ENCODE peak calls at places on chromosomes 3 and 15, in eight cellular contexts. Q is heart right ventricle, I is OCI-LY7, R is sigmoid colon, T is stomach, P is SJSA1, Z is spleen, K is thoracic aorta. F is an unnamed sample.

GRCh38 chr3:174270841-174271240 is 588.3 kb upstream of the NAALADL2 start:
- DNase-seq in Z (no peak), R (no peak), T (no peak), I (no peak), Q (no peak), K (no peak), P (no peak), F (no peak)

GRCh38 chr3:54122046-54122801 is at the start of gene CACNA2D3:
- DNase-seq in P (no peak), T (peak; percentile 46), I (no peak), K (no peak), R (peak; percentile 82), Q (peak; percentile 56), Z (no peak), F (no peak)

GRCh38 chr3:146504546-146505197 is 35.3 kb upstream of the PLSCR2 start:
- DNase-seq in Z (no peak), K (no peak), P (peak; percentile 18), R (no peak), Q (no peak), T (no peak), I (no peak), F (no peak)

GRCh38 chr15:61364871-61365270 is 135.8 kb upstream of the RORA start:
- DNase-seq in Z (no peak), R (no peak), K (no peak), T (no peak), P (no peak), I (no peak), Q (no peak), F (no peak)

GRCh38 chr3:197713477-197713822 is 23.3 kb downstream of the RUBCN start:
- DNase-seq in Z (no peak), T (no peak), K (no peak), Q (peak; percentile 52), R (no peak), P (no peak), I (no peak), F (no peak)

GRCh38 chr3:4550957-4551754 is 58.0 kb downstream of the ITPR1 start:
- DNase-seq in T (no peak), Z (no peak), P (no peak), K (no peak), I (no peak), R (peak; percentile 70), Q (peak; percentile 23), F (no peak)

GRCh38 chr3:46922871-46923558 is 45.5 kb downstream of the PTH1R start:
- DNase-seq in P (no peak), Z (peak; percentile 74), I (no peak), K (no peak), R (peak; percentile 53), T (no peak), Q (no peak), F (no peak)

GRCh38 chr3:134348524-134348923 is 25.7 kb downstream of the AMOTL2 start:
- DNase-seq in P (peak; percentile 18), T (peak; percentile 65), R (peak; percentile 54), Z (peak; percentile 56), K (peak; percentile 79), I (no peak), Q (no peak), F (peak; percentile 79)

GRCh38 chr15:82768414-82769081 is 37.3 kb downstream of the FSD2 start:
- DNase-seq in Z (no peak), T (no peak), K (no peak), I (no peak), R (no peak), P (no peak), Q (no peak), F (no peak)

GRCh38 chr15:48402778-48403177 is 71.5 kb downstream of the DUT start:
- DNase-seq in K (no peak), T (no peak), Z (no peak), Q (no peak), R (no peak), I (no peak), P (no peak), F (no peak)

GRCh38 chr15:70043590-70043989 is 54.1 kb downstream of the TLE3 start:
- DNase-seq in Z (no peak), Q (no peak), P (no peak), R (no peak), K (no peak), I (no peak), T (no peak), F (no peak)

GRCh38 chr3:27756877-27757276 is 34.8 kb upstream of the EOMES start:
- DNase-seq in R (no peak), K (no peak), I (no peak), Q (no peak), P (no peak), T (no peak), Z (no peak), F (no peak)

GRCh38 chr15:47384316-47384715 is 333.0 kb upstream of the SEMA6D start:
- DNase-seq in K (no peak), I (no peak), P (no peak), R (no peak), Q (peak; percentile 5), T (no peak), Z (no peak), F (peak; percentile 70)

GRCh38 chr3:29144807-29145206 is 136.1 kb upstream of the RBMS3 start:
- DNase-seq in Z (no peak), R (peak; percentile 71), K (no peak), T (no peak), I (no peak), P (peak; percentile 42), Q (peak; percentile 62), F (no peak)

GRCh38 chr3:24343084-24343783 is 151.4 kb downstream of the THRB start:
- DNase-seq in K (no peak), R (no peak), Q (no peak), I (no peak), T (no peak), P (peak; percentile 59), Z (no peak), F (no peak)

GRCh38 chr3:119580148-119580760 is 962 bp downstream of the ADPRH start:
- DNase-seq in K (no peak), Q (peak; percentile 58), R (peak; percentile 68), P (peak; percentile 50), T (no peak), Z (peak; percentile 87), I (peak; percentile 28), F (no peak)

GRCh38 chr3:31858439-31858838 is 122.6 kb downstream of the OSBPL10 start:
- DNase-seq in Z (no peak), R (no peak), P (no peak), T (no peak), Q (no peak), K (no peak), I (peak; percentile 74), F (no peak)

GRCh38 chr15:36544518-36545383 is 34.7 kb upstream of the CDIN1 start:
- DNase-seq in T (no peak), Z (no peak), I (no peak), Q (no peak), R (no peak), P (no peak), K (no peak), F (no peak)

GRCh38 chr15:51878446-51879386 is 49.3 kb downstream of the TMOD3 start:
- DNase-seq in K (no peak), Q (no peak), R (no peak), Z (no peak), I (no peak), T (no peak), P (peak; percentile 65), F (no peak)

DNA sequence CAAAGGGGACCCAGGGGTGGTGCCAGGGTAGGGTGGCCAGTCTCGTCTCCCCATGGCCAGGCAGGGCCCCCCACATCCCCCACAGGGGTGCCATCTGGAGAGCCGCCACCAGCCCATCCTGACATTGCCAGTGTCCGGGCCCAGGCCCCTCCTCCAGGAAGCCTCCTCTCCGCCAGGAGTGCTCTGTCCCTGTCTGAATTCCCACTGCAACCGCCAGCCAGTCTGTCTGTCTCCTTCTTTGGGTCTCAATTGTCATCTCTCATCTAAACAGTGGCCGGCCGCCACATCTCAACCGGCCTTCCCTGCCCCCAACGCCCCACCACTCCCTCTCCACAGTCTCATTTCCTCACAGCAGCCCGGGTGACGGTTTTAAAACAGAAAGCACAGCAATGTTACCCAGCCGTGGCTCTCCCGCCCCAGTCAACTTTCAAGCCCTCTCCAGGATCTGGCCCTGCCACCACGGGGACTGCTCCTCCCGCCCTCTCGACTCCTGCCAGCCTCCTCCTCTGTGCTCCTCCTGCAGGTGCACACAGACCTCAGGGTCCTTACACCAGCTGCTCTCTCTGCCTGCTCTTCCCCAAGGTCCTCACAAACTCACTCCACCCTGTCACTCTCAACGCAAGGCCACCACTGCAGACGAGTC is 57.0 kb downstream of the IQSEC1 start:
- DNase-seq in Z (peak; percentile 93), P (no peak), T (peak; percentile 57), Q (peak; percentile 76), K (no peak), I (peak; percentile 92), R (peak; percentile 81), F (peak; percentile 80)
- H3K27ac ChIP-seq in Z (peak overlapping the region; percentile 97), P (no peak overlapping the region), T (peak overlapping the region; percentile 87), Q (peak overlapping the region; percentile 68), K (peak overlapping the region; percentile 55), I (peak overlapping the region; percentile 97), R (peak overlapping the region; percentile 64), F (peak overlapping the region; percentile 66)

GRCh38 chr3:187919535-187919934 is 174.3 kb upstream of the BCL6 start:
- DNase-seq in Q (no peak), Z (no peak), I (peak; percentile 80), P (no peak), R (no peak), K (no peak), T (no peak), F (no peak)
- H3K4me3 ChIP-seq in Q (no peak overlapping the region), Z (no peak overlapping the region), I (peak overlapping the region; percentile 55), P (no peak overlapping the region), R (no peak overlapping the region), K (peak overlapping the region; percentile 30), T (no peak overlapping the region), F (no peak overlapping the region)

GRCh38 chr15:90075420-90076289 is 26.6 kb downstream of the IDH2 start:
- DNase-seq in I (no peak), Q (no peak), P (no peak), R (no peak), K (no peak), Z (no peak), T (peak; percentile 71), F (no peak)
- H3K36me3 ChIP-seq in I (peaks cover 56% of the 10 kb centered on the region), Q (no peaks in the 10 kb centered on the region), P (peaks cover 9% of the 10 kb centered on the region), R (peaks cover 11% of the 10 kb centered on the region), K (peaks cover 10% of the 10 kb centered on the region), Z (peaks cover 51% of the 10 kb centered on the region), T (peaks cover 18% of the 10 kb centered on the region), F (peaks cover 37% of the 10 kb centered on the region)

GRCh38 chr3:71432044-71432970 is 151.2 kb downstream of the FOXP1 start:
- DNase-seq in Z (peak; percentile 82), R (no peak), K (no peak), P (no peak), I (no peak), Q (peak; percentile 66), T (no peak), F (no peak)

GRCh38 chr3:71430941-71431552 is 152.5 kb downstream of the FOXP1 start:
- DNase-seq in T (no peak), R (no peak), P (no peak), I (no peak), K (no peak), Z (no peak), Q (no peak), F (no peak)

GRCh38 chr3:71429610-71429988 is 153.9 kb downstream of the FOXP1 start:
- DNase-seq in P (no peak), R (no peak), K (no peak), T (no peak), I (no peak), Z (no peak), Q (no peak), F (no peak)

GRCh38 chr3:71425491-71426071 is 157.9 kb downstream of the FOXP1 start:
- DNase-seq in I (peak; percentile 28), T (no peak), Q (no peak), Z (no peak), P (no peak), K (no peak), R (no peak), F (no peak)

GRCh38 chr3:71428841-71429609 is 154.5 kb downstream of the FOXP1 start:
- DNase-seq in Z (no peak), P (no peak), Q (peak; percentile 58), T (no peak), I (peak; percentile 30), K (no peak), R (peak; percentile 68), F (no peak)
- H3K27ac ChIP-seq in Z (peak overlapping the region; percentile 78), P (no peak overlapping the region), Q (peak overlapping the region; percentile 63), T (peak overlapping the region; percentile 59), I (no peak overlapping the region), K (peak overlapping the region; percentile 12), R (peak overlapping the region; percentile 29), F (no peak overlapping the region)

F was measured in ascending aorta.